ENCODE peak calls at places on chromosomes 2 and 18, in six cellular contexts. N is NB4, L is ascending aorta, W is heart right ventricle, M is ovary, P is GM12865. E is an unnamed sample.

GRCh38 chr2:16016282-16016681 is 75.9 kb downstream of the MYCN start:
- DNase-seq in P (no peak), L (no peak), N (no peak), M (no peak), W (no peak), E (no peak)

GRCh38 chr2:196289000-196289399 is 117.6 kb upstream of the STK17B start:
- DNase-seq in N (no peak), P (peak; percentile 69), L (no peak), W (no peak), M (no peak), E (no peak)

GRCh38 chr2:72233211-72233610 is 85.5 kb upstream of the CYP26B1 start:
- DNase-seq in N (no peak), M (no peak), P (no peak), W (no peak), L (no peak), E (no peak)

GRCh38 chr2:205706769-205707375 is 24.6 kb downstream of the NRP2 start:
- DNase-seq in L (peak; percentile 82), W (peak; percentile 75), M (peak; percentile 77), P (peak; percentile 92), N (peak; percentile 80), E (peak; percentile 85)

GRCh38 chr2:203915256-203915655 is 21.3 kb upstream of the ICOS start:
- DNase-seq in W (no peak), N (no peak), L (no peak), P (no peak), M (no peak), E (no peak)

GRCh38 chr2:65420712-65421431 is 11.5 kb downstream of the SPRED2 start:
- DNase-seq in W (peak; percentile 21), N (peak; percentile 86), L (no peak), P (peak; percentile 58), M (no peak), E (peak; percentile 68)

GRCh38 chr2:5385596-5385995 is 306.6 kb upstream of the SOX11 start:
- DNase-seq in N (no peak), M (no peak), P (no peak), L (no peak), W (no peak), E (no peak)

GRCh38 chr18:10877974-10878373 is 271.4 kb downstream of the PIEZO2 start:
- DNase-seq in L (no peak), M (no peak), P (peak; percentile 43), W (no peak), N (no peak), E (no peak)

GRCh38 chr2:16201876-16202642 is 261.7 kb downstream of the MYCN start:
- DNase-seq in W (no peak), N (peak; percentile 9), L (no peak), P (no peak), M (no peak), E (no peak)

GRCh38 chr2:26712486-26713465 is 20.3 kb downstream of the KCNK3 start:
- DNase-seq in W (peak; percentile 39), P (no peak), M (no peak), N (no peak), L (no peak), E (no peak)

GRCh38 chr18:66916834-66917233 is 312.9 kb upstream of the CDH19 start:
- DNase-seq in N (no peak), W (no peak), L (no peak), P (no peak), M (no peak), E (peak; percentile 1)

GRCh38 chr2:72117718-72118117 is 29.9 kb downstream of the CYP26B1 start:
- DNase-seq in M (no peak), P (no peak), L (no peak), N (no peak), W (no peak), E (no peak)

GRCh38 chr2:239745790-239746308 is 279.3 kb downstream of the NDUFA10 start:
- DNase-seq in L (no peak), N (no peak), W (no peak), P (no peak), M (no peak), E (no peak)

GRCh38 chr2:30421551-30422436 is 25.3 kb upstream of the LCLAT1 start:
- DNase-seq in P (no peak), M (no peak), W (no peak), L (no peak), N (peak; percentile 46), E (peak; percentile 93)

GRCh38 chr2:62660582-62661262 is 44.8 kb upstream of the EHBP1 start:
- DNase-seq in M (no peak), N (no peak), W (no peak), L (no peak), P (no peak), E (peak; percentile 90)

GRCh38 chr2:197310940-197311485 is 433 bp upstream of the ANKRD44 start:
- DNase-seq in M (no peak), L (no peak), N (no peak), P (no peak), W (no peak), E (no peak)

GRCh38 chr18:76756491-76757288 is 65.7 kb upstream of the ZNF236 start:
- DNase-seq in N (no peak), P (no peak), L (no peak), W (no peak), M (no peak), E (no peak)

GRCh38 chr2:172395503-172395902 is 31.9 kb upstream of the ITGA6 start:
- DNase-seq in N (peak; percentile 65), P (no peak), W (peak; percentile 50), L (no peak), M (no peak), E (no peak)
- H3K4me3 ChIP-seq in N (no peak overlapping the region), P (no peak overlapping the region), W (no peak overlapping the region), L (no peak overlapping the region), M (no peak overlapping the region), E (no peak overlapping the region)

GRCh38 chr2:137842952-137843351 is 121.3 kb upstream of the HNMT start:
- DNase-seq in P (no peak), N (no peak), M (no peak), W (no peak), L (no peak), E (no peak)

GRCh38 chr2:137842430-137842829 is 121.8 kb upstream of the HNMT start:
- DNase-seq in W (no peak), L (no peak), N (no peak), M (no peak), P (no peak), E (no peak)

GRCh38 chr2:137838255-137839092 is 125.8 kb upstream of the HNMT start:
- DNase-seq in L (no peak), W (no peak), M (no peak), P (peak; percentile 29), N (peak; percentile 71), E (peak; percentile 70)

GRCh38 chr2:137836671-137837070 is 127.6 kb upstream of the HNMT start:
- DNase-seq in L (no peak), P (no peak), M (no peak), W (no peak), N (no peak), E (no peak)

GRCh38 chr2:137837830-137838229 is 126.4 kb upstream of the HNMT start:
- DNase-seq in N (peak; percentile 69), L (no peak), P (no peak), M (no peak), W (no peak), E (no peak)
- TF ChIP-seq CTCF in N (no peak), L (no peak), P (no peak), M (no peak), W (no peak), E (no peak)

GRCh38 chr2:42829556-42830510 is 37.5 kb upstream of the HAAO start:
- DNase-seq in P (no peak), M (no peak), W (no peak), N (no peak), L (peak; percentile 62), E (no peak)

GRCh38 chr2:42824454-42824807 is 32.0 kb upstream of the HAAO start:
- DNase-seq in L (peak; percentile 47), N (no peak), M (no peak), W (no peak), P (no peak), E (no peak)

GRCh38 chr2:42830922-42831574 is 38.7 kb upstream of the HAAO start:
- DNase-seq in L (peak; percentile 53), M (peak; percentile 8), N (no peak), W (no peak), P (no peak), E (no peak)

GRCh38 chr2:42828487-42829416 is 36.4 kb upstream of the HAAO start:
- DNase-seq in L (peak; percentile 83), W (peak; percentile 75), P (peak; percentile 80), M (peak; percentile 78), N (peak; percentile 85), E (peak; percentile 84)

DNA sequence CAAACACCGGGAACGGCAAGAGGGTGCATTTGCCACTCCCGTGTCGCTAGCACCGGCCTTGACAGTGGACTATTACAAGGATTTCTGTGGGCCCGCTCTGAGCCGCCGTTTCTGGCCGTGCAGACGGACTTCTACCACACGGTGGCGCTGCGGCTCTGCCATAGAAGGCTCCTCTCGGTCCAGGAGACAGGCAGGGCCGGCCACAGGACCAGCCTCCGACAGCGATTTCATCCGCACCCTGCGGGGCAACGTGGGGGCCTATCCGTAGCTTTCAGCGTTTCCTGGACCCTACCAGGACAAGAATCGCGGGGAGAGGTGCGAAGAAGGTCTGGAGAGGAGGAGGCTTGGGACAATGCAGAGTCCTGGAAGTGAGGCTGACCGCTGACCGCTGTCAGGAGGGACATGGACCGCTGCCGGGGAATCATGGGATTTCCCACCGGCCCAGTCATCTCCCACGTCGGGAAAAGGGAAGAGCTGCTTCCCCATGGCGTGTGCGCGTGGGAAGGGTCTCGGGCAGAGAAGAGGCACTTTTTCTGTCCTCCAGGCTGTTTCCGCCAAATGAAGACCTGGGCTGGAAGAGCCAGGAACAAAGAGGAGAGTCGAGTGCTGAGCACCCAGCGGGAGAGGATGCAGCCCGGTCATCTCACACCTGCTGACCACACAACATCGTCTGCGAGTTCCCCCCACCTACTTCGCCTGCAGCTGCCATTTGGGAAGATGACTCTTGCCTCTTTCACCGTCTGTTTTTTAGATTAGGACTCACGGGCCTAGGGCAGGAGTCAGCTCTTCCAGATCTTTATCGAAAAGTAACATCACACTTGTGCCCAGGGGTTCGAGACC is 35.5 kb upstream of the HAAO start:
- DNase-seq in W (peak; percentile 88), M (peak; percentile 91), P (peak; percentile 87), N (peak; percentile 90), L (peak; percentile 95), E (peak; percentile 89)
- H3K4me3 ChIP-seq in W (peak overlapping the region; percentile 49), M (peak overlapping the region; percentile 35), P (no peak overlapping the region), N (no peak overlapping the region), L (peak overlapping the region; percentile 58), E (peak overlapping the region; percentile 8)

GRCh38 chr2:222809582-222809981 is 51.3 kb upstream of the ACSL3 start:
- DNase-seq in W (no peak), L (no peak), N (no peak), P (no peak), M (no peak), E (no peak)

GRCh38 chr2:222813177-222813843 is 47.5 kb upstream of the ACSL3 start:
- DNase-seq in M (no peak), P (peak; percentile 86), N (no peak), L (no peak), W (no peak), E (no peak)

GRCh38 chr2:222811828-222812227 is 49.0 kb upstream of the ACSL3 start:
- DNase-seq in M (no peak), L (no peak), P (no peak), N (no peak), W (no peak), E (no peak)

GRCh38 chr2:222807431-222807830 is 53.4 kb upstream of the ACSL3 start:
- DNase-seq in P (no peak), W (no peak), M (no peak), L (no peak), N (no peak), E (no peak)

DNA sequence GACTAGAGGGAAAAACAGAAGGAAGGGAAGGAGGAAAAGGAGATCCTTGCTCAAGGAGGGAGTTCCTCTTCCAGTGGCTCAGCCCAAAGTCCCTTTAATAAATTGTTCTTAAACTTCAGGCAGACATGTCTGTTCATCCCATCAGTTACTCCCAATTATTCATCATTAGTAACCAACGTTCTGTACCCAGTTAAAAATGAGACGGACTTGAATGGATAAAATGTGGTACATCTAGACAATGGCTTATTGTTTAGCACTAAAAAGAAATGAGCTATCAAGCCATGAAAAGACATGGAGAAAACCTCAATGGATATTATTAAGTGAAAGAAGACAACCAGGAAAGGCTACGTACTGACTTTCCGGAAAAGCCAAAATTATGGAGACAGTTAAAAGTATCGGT is 50.8 kb upstream of the ACSL3 start:
- DNase-seq in M (no peak), W (no peak), L (no peak), P (no peak), N (no peak), E (no peak)
- TF ChIP-seq CTCF in M (no peak), W (no peak), L (no peak), P (no peak), N (no peak), E (no peak)

E was measured in cardiac fibroblast.